ENCODE peak calls at places on chromosomes 12 and 14, in ten cellular contexts. D, I, F, L, O, E, A, S, Y and N are unnamed samples.

GRCh38 chr14:21308132-21308478 is 28.2 kb downstream of the RPGRIP1 start:
- DNase-seq in L (no peak), S (no peak), O (peak), F (no peak), Y (no peak), A (no peak), E (no peak), D (no peak), I (no peak), N (no peak)

GRCh38 chr14:90428676-90429075 is 31.8 kb downstream of the CALM1 start:
- DNase-seq in A (no peak), O (no peak), L (peak), Y (no peak), S (no peak), D (no peak), F (no peak), E (no peak), I (peak), N (no peak)

GRCh38 chr14:99354166-99354875 is 82.3 kb upstream of the BCL11B start:
- DNase-seq in L (no peak), O (no peak), S (no peak), Y (no peak), D (no peak), E (no peak), A (no peak), I (no peak), F (no peak), N (no peak)

GRCh38 chr14:102507891-102508312 is 1.7 kb downstream of the ANKRD9 start:
- DNase-seq in I (no peak), Y (no peak), A (no peak), L (no peak), O (no peak), D (no peak), F (no peak), S (no peak), E (no peak), N (no peak)

GRCh38 chr14:63993992-63994391 is 141.2 kb downstream of the SYNE2 start:
- DNase-seq in E (no peak), F (no peak), I (no peak), D (no peak), O (no peak), A (no peak), L (no peak), Y (no peak), S (no peak), N (no peak)

GRCh38 chr12:128859311-128859710 is 6.0 kb downstream of the GLT1D1 start:
- DNase-seq in I (no peak), D (no peak), S (no peak), O (no peak), A (no peak), F (no peak), E (no peak), L (peak), Y (no peak), N (no peak)

GRCh38 chr12:77001181-77001758 is 64.1 kb downstream of the E2F7 start:
- DNase-seq in L (no peak), A (no peak), S (no peak), I (no peak), F (no peak), E (peak), Y (no peak), D (no peak), O (no peak), N (no peak)

GRCh38 chr14:99274346-99275221 is 2.6 kb upstream of the BCL11B start:
- DNase-seq in F (peak), D (peak), A (peak), S (peak), Y (peak), E (peak), L (no peak), O (peak), I (peak), N (no peak)

GRCh38 chr12:123398177-123398916 is 14.4 kb downstream of the KMT5A start:
- DNase-seq in I (no peak), O (no peak), D (no peak), S (peak), Y (no peak), L (peak), F (peak), E (peak), A (peak), N (peak)

GRCh38 chr12:46770501-46771183 is 55.2 kb downstream of the SLC38A4 start:
- DNase-seq in L (no peak), S (no peak), D (peak), Y (no peak), O (no peak), F (no peak), I (no peak), E (no peak), A (no peak), N (no peak)

GRCh38 chr12:56258068-56258819 is at the start of gene ANKRD52:
- DNase-seq in L (peak), Y (no peak), S (peak), E (peak), F (peak), D (peak), I (peak), A (peak), O (peak), N (peak)
- TF ChIP-seq POLR2A in L (no peak), Y (no peak), S (no peak), E (no peak), F (no peak), D (no peak), I (peak), A (peak), O (peak), N (peak)

GRCh38 chr12:100200450-100201181 is at the start of gene ACTR6:
- DNase-seq in I (peak), Y (peak), A (peak), S (peak), E (peak), L (peak), F (peak), D (peak), O (peak), N (peak)
- TF ChIP-seq POLR2A in I (peak), Y (peak), A (peak), S (no peak), E (no peak), L (peak), F (no peak), D (peak), O (peak), N (peak)

DNA sequence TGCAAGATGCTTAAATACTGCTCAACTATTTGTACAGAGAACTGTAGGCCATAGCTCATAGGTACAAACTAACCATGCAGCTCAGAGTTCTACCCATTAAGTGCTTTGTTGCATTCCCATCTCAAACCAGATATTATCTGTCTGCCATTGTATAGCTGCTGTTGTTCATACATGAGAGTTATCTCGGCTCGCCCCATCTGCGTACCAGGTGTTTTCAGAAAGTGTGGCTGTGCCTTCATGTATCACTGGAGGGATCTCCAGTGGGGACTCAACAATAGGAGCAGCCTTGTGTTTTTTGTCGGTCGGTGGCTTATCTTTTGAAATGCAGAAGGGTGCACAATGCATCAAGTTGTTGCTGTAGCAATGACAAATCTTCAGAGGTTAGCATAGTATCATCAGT is 678.3 kb downstream of the RERGL start:
- DNase-seq in F (no peak), E (no peak), I (no peak), S (no peak), O (no peak), L (no peak), Y (no peak), A (no peak), D (no peak), N (no peak)
- TF ChIP-seq POLR2A in F (no peak), E (no peak), I (no peak), S (no peak), O (no peak), L (no peak), Y (no peak), A (no peak), D (no peak), N (no peak)

GRCh38 chr12:47775100-47775911 is 2.3 kb downstream of the SLC48A1 start:
- DNase-seq in F (no peak), E (no peak), O (peak), S (no peak), D (no peak), I (peak), L (peak), A (no peak), Y (no peak), N (no peak)

GRCh38 chr12:47772738-47773061 is 338 bp upstream of the SLC48A1 start:
- DNase-seq in S (no peak), F (no peak), D (no peak), I (no peak), L (no peak), O (no peak), E (no peak), A (no peak), Y (no peak), N (no peak)

GRCh38 chr12:47774664-47775063 is 1.6 kb downstream of the SLC48A1 start:
- DNase-seq in L (peak), E (no peak), F (no peak), A (no peak), S (no peak), O (no peak), Y (no peak), D (no peak), I (no peak), N (no peak)

GRCh38 chr12:47773062-47773857 is at the start of gene SLC48A1:
- DNase-seq in E (peak), I (peak), A (peak), F (peak), O (peak), Y (no peak), L (peak), S (peak), D (peak), N (peak)

DNA sequence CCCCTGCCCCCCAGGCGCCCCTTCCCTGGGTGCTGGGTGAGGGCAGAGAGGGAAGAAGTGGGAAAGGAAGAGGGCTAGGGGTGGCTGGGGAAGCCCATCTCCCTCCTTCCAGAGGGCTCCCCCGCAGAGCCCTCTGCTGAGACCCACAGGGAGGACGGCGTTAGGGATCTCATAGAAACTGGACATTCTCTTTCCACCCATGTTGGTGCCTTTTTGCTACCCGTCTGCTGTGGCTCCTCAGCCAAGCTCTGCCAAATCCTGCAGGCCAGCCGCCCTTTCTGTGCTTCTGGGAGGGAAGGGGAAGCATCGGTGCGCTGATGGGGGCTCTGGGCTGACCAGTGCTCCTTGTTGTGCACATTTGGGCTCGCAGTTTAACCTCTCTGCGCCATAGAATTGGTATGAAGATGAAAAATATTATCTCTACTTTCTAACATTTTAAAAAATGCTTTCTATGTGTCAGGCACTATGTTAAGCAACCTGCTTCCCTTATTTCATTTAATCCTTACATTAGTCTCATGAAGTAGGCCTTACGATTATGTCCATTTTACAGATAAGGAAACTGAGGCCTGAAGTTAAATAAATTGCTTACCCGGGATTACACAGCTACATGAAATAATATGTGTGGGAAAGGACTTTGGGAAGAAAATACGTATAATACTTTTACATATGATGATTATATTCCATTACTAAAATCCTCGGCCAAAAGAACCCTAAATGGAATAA is 981 bp downstream of the SLC48A1 start:
- DNase-seq in S (no peak), F (no peak), I (peak), Y (no peak), L (no peak), O (no peak), E (no peak), A (peak), D (no peak), N (no peak)
- TF ChIP-seq POLR2A in S (no peak), F (no peak), I (no peak), Y (no peak), L (no peak), O (no peak), E (no peak), A (no peak), D (no peak), N (no peak)

DNA sequence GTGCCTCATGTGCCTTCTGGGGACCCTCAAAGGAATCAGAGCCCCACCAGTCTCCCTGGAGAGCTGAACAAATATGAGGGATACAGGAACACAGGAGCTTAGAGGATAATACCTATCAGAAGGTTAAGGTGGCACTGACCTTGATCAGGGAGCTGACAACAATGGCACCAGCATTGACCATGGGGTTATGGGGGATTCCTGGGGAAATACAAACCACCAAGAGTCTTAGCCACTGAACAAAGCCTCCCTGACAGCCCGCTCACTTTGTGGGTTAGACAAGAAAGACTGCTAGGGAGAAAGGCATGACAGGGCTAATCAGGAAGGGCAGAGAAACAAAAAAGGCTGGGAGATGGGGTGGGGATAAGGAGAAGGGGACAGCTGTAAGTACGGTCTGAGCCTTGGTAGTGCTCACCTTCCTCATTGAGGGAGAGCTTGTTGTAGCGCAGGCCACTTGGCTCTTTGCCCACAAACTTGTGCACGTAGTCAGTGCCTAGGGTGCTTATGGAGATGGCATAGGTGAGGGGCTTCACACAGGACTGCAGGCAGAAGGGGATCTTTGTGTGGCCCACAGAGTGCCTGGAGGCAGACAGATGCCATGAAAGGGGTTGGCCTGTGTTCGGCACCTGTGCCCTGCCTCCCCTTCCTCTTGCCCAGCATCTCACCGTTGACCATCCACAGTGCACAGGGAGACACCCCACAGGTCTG is 9.3 kb downstream of the SPRYD4 start:
- DNase-seq in A (no peak), O (no peak), F (no peak), S (no peak), D (no peak), Y (no peak), L (no peak), I (no peak), E (no peak), N (no peak)
- TF ChIP-seq POLR2A in A (no peak), O (no peak), F (no peak), S (no peak), D (no peak), Y (no peak), L (no peak), I (no peak), E (no peak), N (no peak)

DNA sequence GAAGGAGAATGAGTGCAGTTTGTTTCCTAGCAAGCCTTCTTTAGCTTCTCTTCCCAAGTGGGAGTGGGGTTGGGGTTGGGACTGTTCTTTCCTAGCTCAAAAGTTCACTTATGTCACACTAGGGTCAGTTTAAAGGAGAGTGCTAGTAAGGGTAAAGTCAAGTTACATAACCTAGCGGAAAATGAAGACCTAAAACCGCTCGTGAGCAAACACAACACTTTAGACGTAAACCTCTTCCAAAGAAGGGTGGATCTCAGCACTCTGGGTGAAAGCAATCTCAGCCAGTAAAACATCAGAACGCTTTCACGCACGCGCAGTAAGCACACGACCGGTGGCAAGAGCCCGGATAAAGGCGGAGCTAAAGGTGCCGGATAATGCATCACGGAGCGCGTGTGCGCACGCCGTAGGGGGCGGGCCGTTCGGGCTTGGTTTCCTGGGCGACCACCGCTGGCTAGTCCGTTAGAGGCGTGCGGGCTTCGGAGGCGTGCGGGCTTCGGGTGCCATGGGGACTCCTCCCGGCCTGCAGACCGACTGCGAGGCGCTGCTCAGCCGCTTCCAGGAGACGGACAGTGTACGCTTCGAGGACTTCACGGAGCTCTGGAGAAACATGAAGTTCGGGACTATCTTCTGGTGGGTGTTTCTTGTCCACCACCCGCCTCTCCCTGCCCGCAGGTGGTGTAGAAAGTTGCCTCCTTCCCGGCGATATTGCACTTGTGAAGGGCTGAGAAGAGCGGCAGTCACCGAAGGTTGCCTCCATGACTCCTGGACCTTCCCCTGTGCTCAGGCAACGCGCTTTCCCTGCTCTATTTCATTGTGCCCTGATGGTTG is at the start of gene SNAPC1:
- DNase-seq in S (peak), F (peak), D (peak), O (peak), E (peak), L (peak), Y (peak), A (peak), I (peak), N (peak)
- TF ChIP-seq POLR2A in S (no peak), F (peak), D (peak), O (peak), E (peak), L (peak), Y (peak), A (peak), I (peak), N (peak)